ENCODE peak calls at places on chromosomes 6 and 20, in four cellular contexts. B is activated CD8-positive, alpha-beta memory T cell treated with anti-CD3 and anti-CD28 coated beads for 1 hour; X is glutamatergic neuron; D is aorta. A is an unnamed sample.

GRCh38 chr6:169789944-169790927 is 38.8 kb downstream of the ERMARD start:
- DNase-seq in B (peak), D (peak), X (peak), A (peak)

GRCh38 chr6:213284-213683 is 79.0 kb upstream of the DUSP22 start:
- DNase-seq in X (no peak), B (no peak), D (no peak), A (no peak)

GRCh38 chr20:51378171-51378928 is 164.2 kb downstream of the NFATC2 start:
- DNase-seq in B (no peak), X (no peak), D (peak), A (no peak)

GRCh38 chr6:119076966-119077642 is 1.4 kb downstream of the FAM184A start:
- DNase-seq in X (no peak), B (no peak), D (no peak), A (no peak)

GRCh38 chr6:54981647-54982046 is 135.1 kb downstream of the FAM83B start:
- DNase-seq in B (no peak), D (no peak), X (no peak), A (no peak)

GRCh38 chr20:1417273-1417672 is 24.4 kb upstream of the FKBP1A start:
- DNase-seq in X (no peak), B (no peak), D (no peak), A (no peak)

GRCh38 chr6:68778356-68779020 is 143.4 kb downstream of the ADGRB3 start:
- DNase-seq in B (no peak), X (peak), D (no peak), A (no peak)

GRCh38 chr6:165988757-165989456 is 178.7 kb downstream of the TBXT start:
- DNase-seq in X (no peak), B (no peak), D (peak), A (no peak)

GRCh38 chr6:137309078-137309762 is 90.0 kb upstream of the IFNGR1 start:
- DNase-seq in D (peak), X (no peak), B (no peak), A (no peak)

GRCh38 chr20:46139243-46139889 is 21.3 kb downstream of the CD40 start:
- DNase-seq in X (no peak), B (no peak), D (no peak), A (no peak)